ENCODE peak calls at places on chromosomes 3 and 15, in five cellular contexts. C, J, G, A and D are unnamed samples.

GRCh38 chr3:114664006-114664405 is 370.2 kb downstream of the TIGIT start:
- DNase-seq in J (no peak), C (no peak), G (no peak), A (no peak), D (no peak)

GRCh38 chr15:67927501-67928156 is 87.8 kb upstream of the RNU6-1 start:
- DNase-seq in A (no peak), C (peak), J (peak), G (no peak), D (no peak)

GRCh38 chr15:70863450-70864218 is 9.7 kb upstream of the LARP6 start:
- DNase-seq in C (peak), G (no peak), J (peak), A (no peak), D (no peak)

GRCh38 chr3:55720614-55721013 is 233.5 kb upstream of the WNT5A start:
- DNase-seq in C (peak), G (peak), J (peak), A (peak), D (no peak)

GRCh38 chr15:50145451-50145872 is 26.4 kb upstream of the ATP8B4 start:
- DNase-seq in C (peak), A (peak), G (peak), J (peak), D (peak)

GRCh38 chr3:171116365-171116764 is 89.8 kb upstream of the SLC2A2 start:
- DNase-seq in A (no peak), C (no peak), G (no peak), J (peak), D (no peak)

GRCh38 chr15:66389859-66390382 is 3.2 kb downstream of the MAP2K1 start:
- DNase-seq in C (no peak), J (peak), G (no peak), A (no peak), D (no peak)

GRCh38 chr3:14289590-14290453 is 111.2 kb downstream of the LSM3 start:
- DNase-seq in G (no peak), C (peak), J (peak), A (no peak), D (no peak)

GRCh38 chr3:22122567-22122966 is 371.6 kb upstream of the ZNF385D start:
- DNase-seq in J (no peak), A (no peak), G (no peak), C (no peak), D (no peak)

GRCh38 chr3:193930247-193930646 is 205.7 kb upstream of the HES1 start:
- DNase-seq in A (no peak), J (no peak), C (no peak), G (no peak), D (no peak)

GRCh38 chr3:142087676-142088075 is 61.7 kb downstream of the TFDP2 start:
- DNase-seq in J (peak), G (no peak), A (no peak), C (no peak), D (no peak)

GRCh38 chr3:10160346-10160745 is 4.4 kb upstream of the IRAK2 start:
- DNase-seq in A (no peak), G (no peak), C (no peak), J (peak), D (no peak)

GRCh38 chr3:44128057-44128775 is 113.5 kb upstream of the TOPAZ1 start:
- DNase-seq in C (no peak), J (peak), G (peak), A (peak), D (peak)

DNA sequence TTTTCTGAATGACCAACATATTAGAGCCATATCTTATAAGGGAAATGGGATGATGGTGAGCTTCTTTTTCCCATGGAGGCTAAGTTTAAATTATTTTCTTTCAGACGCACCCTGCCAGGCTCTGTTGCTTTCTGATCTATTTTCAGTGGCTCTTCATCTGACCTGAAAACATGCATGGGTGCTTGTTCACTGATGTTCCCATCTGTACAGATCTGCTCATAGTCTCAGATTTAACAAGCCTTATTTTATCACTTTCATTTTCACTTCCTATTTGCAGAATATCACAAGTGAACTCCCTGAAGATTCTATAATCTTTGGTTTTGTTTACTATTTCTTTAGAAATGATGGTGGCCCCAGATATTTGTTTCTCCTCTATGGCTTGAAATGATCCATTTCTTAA is 31.1 kb upstream of the SUCLG2 start:
- DNase-seq in G (peak), A (no peak), J (no peak), C (no peak), D (no peak)
- TF ChIP-seq EZH2phosphoT487 in G (no peak), A (no peak), J (no peak), C (no peak), D (no peak)

DNA sequence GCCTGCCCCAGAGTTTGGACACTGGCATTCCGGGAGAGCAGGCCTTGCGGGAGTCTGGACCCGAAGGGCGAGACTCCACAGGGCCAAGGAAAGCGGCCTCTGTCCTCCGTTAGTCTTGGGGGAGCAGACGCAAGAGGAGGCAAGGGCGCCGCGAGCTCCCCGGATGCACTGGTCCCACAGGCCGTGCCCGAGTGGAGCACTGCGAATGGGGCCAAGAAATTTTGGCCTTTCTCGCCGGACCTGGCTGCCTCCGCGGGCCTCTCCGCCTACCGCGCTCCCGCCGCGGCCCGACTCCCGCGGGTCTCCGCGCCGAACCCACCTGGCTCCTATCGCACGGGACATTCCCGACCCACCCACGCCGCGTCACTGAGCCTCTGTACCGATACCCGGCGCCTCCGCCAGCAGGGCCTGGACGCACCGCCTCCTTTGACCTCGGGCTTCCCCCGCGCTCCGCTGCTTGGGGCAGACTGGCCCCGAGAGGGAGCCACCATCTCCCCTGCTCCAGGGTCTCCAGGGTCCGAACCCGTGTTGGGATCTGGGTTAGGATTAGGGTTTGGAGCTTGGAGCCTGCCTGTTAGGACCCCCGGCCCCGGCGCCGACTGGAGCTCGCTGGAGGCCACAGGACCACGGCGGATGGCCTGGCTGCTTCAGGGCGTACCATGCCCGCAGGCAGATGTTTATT is 11.8 kb downstream of the SHOX2 start:
- DNase-seq in C (peak), J (no peak), A (peak), G (no peak), D (peak)
- TF ChIP-seq EZH2 in C (no peak), J (no peak), A (no peak), G (no peak), D (peak)

GRCh38 chr3:72480366-72480765 is 367.9 kb downstream of the SHQ1 start:
- DNase-seq in A (no peak), J (no peak), C (no peak), G (no peak), D (no peak)

GRCh38 chr3:72482589-72483249 is 365.5 kb downstream of the SHQ1 start:
- DNase-seq in G (peak), J (peak), A (peak), C (peak), D (no peak)

GRCh38 chr3:72483554-72484104 is 364.6 kb downstream of the SHQ1 start:
- DNase-seq in J (no peak), C (no peak), G (no peak), A (no peak), D (no peak)

GRCh38 chr3:72485649-72486048 is 362.6 kb downstream of the SHQ1 start:
- DNase-seq in C (no peak), G (no peak), A (no peak), J (peak), D (no peak)

GRCh38 chr3:72481542-72481941 is 366.7 kb downstream of the SHQ1 start:
- DNase-seq in G (no peak), C (no peak), A (no peak), J (no peak), D (no peak)
- TF ChIP-seq EZH2phosphoT487 in G (no peak), C (no peak), A (no peak), J (no peak), D (no peak)

DNA sequence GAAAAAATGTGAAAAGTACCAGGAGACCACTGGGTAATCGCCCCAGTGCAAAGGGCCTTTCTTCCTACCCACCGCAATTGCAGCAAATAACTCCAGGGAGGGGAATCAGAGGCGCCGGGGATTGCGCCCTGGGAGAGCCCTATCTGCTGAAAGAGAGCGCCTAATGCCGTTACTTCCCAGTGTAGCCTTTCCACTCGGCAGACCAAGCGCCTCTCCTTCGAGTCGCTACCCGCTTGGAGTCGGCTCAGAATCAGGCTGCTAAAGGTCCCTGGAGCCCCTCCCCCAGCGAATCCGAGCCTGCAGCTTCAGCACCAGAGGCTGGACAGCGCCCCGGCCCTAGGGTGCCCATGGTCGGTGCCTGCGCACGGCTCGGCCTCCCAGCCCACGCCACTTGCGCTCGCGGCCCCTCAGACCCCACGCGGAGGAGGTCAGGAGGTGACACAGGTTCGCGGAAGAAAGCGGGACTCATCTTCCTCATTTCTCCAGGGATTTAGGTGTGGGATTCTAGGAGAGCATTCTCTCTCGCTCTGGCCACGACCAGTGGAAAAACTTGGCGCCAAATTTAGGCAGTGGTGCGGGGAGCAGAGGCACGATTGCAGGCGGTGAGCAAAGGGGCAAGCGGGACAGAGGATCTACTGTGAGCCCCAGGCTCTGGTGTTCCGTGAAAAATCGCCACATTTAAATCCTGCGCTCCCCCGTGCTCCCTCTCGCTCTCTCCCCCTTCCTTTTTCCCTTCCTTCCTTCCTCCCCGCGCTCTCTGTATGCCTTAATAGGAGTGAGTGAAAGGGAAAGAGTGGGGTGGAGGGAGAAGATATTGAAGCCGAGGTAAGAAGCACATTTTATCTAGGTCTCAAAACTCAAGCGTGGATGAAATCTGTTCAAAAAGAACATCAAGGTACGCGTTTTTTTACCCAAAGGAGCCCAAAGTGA is 15.4 kb upstream of the AEN start:
- DNase-seq in G (peak), J (peak), C (peak), A (peak), D (peak)
- TF ChIP-seq EZH2 in G (no peak), J (no peak), C (peak), A (peak), D (peak)

GRCh38 chr3:52892290-52892624 is 5.1 kb downstream of the STIMATE start:
- DNase-seq in G (no peak), J (peak), C (no peak), A (peak), D (no peak)

GRCh38 chr3:52893723-52894122 is 3.6 kb downstream of the STIMATE start:
- DNase-seq in A (no peak), G (no peak), C (no peak), J (no peak), D (no peak)

GRCh38 chr3:52891615-52892081 is 5.7 kb downstream of the STIMATE start:
- DNase-seq in J (peak), G (no peak), C (peak), A (no peak), D (no peak)

GRCh38 chr3:52891164-52891563 is 6.2 kb downstream of the STIMATE start:
- DNase-seq in A (no peak), C (no peak), J (no peak), G (no peak), D (no peak)

DNA sequence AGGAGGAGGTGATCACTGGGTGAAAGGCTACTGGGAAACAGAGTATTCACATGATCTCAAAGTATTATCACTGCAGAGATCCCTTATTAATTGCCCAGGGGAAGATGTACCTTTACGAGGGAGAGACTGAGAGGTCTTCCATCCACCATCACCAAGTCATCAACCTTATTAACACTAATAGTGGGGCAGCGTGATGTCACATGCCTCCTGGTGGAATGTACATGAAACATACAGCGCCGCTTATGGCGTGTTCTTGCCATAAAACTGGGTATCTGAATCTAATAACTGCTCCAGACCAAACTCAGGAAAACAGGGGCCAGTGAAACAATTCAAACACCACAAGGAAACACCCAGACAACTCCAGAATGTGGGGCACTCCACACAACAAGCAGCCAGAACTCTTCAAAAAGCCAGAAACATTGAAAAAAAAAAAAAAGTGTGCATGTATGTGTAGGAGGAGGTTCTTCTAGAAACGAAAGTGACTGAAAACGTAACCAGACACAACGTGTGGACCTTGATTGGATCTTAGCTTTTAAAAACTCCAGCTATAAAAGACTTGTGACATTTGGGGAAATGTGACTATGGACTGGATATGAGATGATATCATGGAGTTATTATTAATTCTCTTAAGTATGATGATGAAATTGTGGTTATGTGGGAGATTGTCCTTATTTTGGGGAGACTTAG is 4.6 kb downstream of the STIMATE start:
- DNase-seq in A (no peak), J (peak), G (peak), C (no peak), D (no peak)
- TF ChIP-seq EZH2phosphoT487 in A (no peak), J (no peak), G (no peak), C (no peak), D (no peak)

DNA sequence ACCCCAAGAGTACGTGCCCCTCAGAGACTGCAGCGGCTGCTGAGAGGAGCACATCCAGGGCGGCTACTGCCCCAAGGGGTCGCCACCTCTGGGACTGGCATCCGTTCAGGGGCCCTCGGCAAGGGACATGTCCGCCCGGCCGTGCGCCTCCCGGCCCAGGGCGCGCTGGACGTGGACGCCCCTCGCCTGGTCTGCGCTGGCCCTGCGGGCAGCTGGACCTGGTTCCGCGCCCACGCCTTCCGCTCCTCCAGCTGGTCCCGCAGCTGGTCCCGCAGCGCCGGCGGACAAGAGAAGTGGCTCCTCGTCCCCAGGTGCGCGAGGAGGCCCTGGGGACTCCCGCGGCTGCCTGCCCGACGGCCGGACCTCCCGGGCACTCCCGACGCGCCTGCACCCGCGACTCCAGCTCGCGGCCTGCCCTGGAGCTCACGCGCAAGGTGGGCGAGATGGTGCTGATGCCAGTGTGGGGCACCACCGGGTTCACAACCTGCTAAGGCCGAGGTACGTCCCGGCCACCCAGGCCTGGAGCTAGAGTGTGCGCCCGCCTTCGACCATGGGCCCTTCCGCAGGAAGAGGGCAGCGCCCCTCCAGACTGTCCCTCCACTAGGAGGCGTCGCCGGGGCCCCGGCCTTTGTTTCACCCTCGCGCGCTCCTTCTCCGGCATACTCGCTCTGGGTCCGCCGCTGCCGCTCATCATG is 14.4 kb upstream of the GP9 start:
- DNase-seq in A (peak), C (no peak), J (peak), G (no peak), D (no peak)
- TF ChIP-seq EZH2 in A (no peak), C (no peak), J (peak), G (no peak), D (no peak)

GRCh38 chr3:161108840-161109239 is 3.7 kb upstream of the B3GALNT1 start:
- DNase-seq in G (no peak), C (no peak), J (peak), A (no peak), D (no peak)
- TF ChIP-seq EZH2phosphoT487 in G (no peak), C (no peak), J (no peak), A (no peak), D (no peak)

DNA sequence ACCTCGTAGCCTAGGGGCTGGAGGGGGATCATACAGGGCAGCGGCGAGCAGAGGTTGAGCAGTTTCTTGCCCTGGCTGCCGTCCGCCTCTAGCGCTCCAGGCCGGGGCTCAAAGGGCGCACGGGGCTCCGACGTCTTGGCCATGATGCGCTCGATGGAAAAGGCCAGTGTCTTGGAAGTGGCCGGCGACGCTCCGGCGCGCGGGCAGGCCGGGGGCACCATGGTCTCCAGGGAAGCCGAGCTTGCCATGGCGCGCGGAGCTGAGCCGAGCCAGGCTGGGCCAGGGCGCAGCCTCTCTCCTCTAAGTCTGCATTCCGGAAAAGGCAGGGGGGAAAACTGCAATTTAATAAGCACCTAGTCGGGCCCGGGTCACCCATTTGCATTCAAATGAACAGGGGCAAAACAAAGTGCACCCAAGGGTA is 719 bp downstream of the FEZF2 start:
- DNase-seq in A (no peak), C (no peak), G (no peak), J (no peak), D (peak)
- TF ChIP-seq EZH2 in A (peak), C (no peak), G (no peak), J (no peak), D (peak)

GRCh38 chr15:91522609-91523332 is 330.7 kb upstream of the SLCO3A1 start:
- DNase-seq in G (peak), J (peak), A (peak), C (no peak), D (peak)
- TF ChIP-seq EZH2phosphoT487 in G (no peak), J (no peak), A (no peak), C (no peak), D (no peak)

DNA sequence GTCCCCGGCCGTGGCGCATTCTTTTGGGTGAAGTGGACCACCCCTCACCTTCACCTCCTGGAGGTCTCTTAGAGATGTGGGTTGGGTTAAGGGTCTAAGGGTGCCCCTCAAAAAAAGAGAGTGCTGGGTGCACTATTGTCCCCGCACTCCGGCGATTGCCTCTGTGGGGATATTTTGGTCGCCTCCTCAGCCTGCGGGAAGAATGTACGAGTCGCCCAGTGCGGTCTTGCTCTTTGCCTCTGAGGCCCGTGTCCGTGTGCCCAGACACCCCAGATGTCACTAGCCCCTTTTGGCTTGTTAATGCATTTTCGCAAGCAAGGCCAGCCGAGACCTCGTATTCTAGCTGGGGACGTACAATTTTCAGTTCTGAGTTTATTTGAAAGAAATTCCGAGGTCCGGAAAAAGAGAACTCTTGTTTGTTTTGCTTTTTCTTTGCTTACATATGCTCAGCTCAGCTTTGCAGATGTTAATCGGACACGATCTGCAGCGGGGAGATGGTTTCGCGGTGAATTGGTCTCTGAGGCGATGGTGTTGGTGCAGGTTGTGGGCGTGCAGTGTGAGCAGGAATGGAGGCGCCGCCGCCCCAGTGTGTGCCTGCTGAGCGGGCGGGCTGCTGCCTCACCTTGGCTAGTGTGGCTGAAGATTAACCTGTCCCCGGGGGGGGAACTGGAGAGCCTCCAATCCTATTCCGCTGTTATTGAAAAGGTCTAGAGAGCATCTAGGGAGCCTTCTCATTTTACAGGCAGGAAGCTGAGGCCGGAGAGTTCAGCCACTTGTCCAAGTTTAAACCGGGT is 1.4 kb downstream of the ST6GAL1 start:
- DNase-seq in A (peak), J (peak), C (peak), G (peak), D (peak)
- TF ChIP-seq EZH2 in A (no peak), J (no peak), C (peak), G (no peak), D (no peak)